ENCODE peak calls at places on chromosomes 4 and X, in nine cellular contexts. P is caudate nucleus; R is AG04450; O is activated CD4-positive, alpha-beta T cell treated with anti-CD3 and anti-CD28 coated beads, Interleukin-2, amount 50 U/mL, for 4 hours; A is left cardiac atrium; X is heart left ventricle; S is glutamatergic neuron; W is epithelial cell of prostate; V is NCI-H2107. Z is an unnamed sample.

GRCh38 chr4:178387756-178388155 is 945.5 kb upstream of the AGA start:
- DNase-seq in P (no peak), R (no peak), O (no peak), A (no peak), X (no peak), S (no peak), W (no peak), V (no peak), Z (no peak)

GRCh38 chrX:103200951-103201529 is 13.9 kb upstream of the BEX4 start:
- DNase-seq in P (no peak), R (no peak), O (no peak), A (no peak), X (no peak), S (no peak), W (no peak), V (no peak), Z (no peak)

GRCh38 chrX:115562492-115562872 is 1.5 kb downstream of the PLS3 start:
- DNase-seq in P (no peak), R (no peak), O (no peak), A (no peak), X (no peak), S (no peak), W (no peak), V (no peak), Z (no peak)

GRCh38 chrX:23374291-23374690 is 39.6 kb downstream of the PTCHD1 start:
- DNase-seq in P (no peak), R (no peak), O (no peak), A (no peak), X (no peak), S (no peak), W (no peak), V (no peak), Z (no peak)

GRCh38 chrX:110561036-110561435 is 202.4 kb downstream of the RTL9 start:
- DNase-seq in P (no peak), R (no peak), O (no peak), A (no peak), X (no peak), S (no peak), W (no peak), V (no peak), Z (no peak)

GRCh38 chr4:17771284-17771908 is 10.0 kb downstream of the FAM184B start:
- DNase-seq in P (no peak), R (no peak), O (no peak), A (no peak), X (no peak), S (no peak), W (peak), V (no peak), Z (no peak)

GRCh38 chr4:328729-329128 is 8.9 kb upstream of the ZNF141 start:
- DNase-seq in P (no peak), R (no peak), O (no peak), A (no peak), X (no peak), S (no peak), W (no peak), V (no peak), Z (no peak)

GRCh38 chrX:13938053-13938765 is 91.5 kb downstream of the GEMIN8 start:
- DNase-seq in P (peak), R (no peak), O (no peak), A (peak), X (peak), S (peak), W (no peak), V (no peak), Z (no peak)

GRCh38 chrX:41276661-41277506 is 57.1 kb upstream of the DDX3X start:
- DNase-seq in P (no peak), R (no peak), O (no peak), A (no peak), X (no peak), S (no peak), W (no peak), V (no peak), Z (no peak)

GRCh38 chrX:16664626-16665025 is 14.7 kb downstream of the S100G start:
- DNase-seq in P (no peak), R (no peak), O (no peak), A (no peak), X (no peak), S (no peak), W (no peak), V (no peak), Z (no peak)

GRCh38 chr4:8837181-8837811 is 34.3 kb downstream of the HMX1 start:
- DNase-seq in P (no peak), R (no peak), O (no peak), A (no peak), X (peak), S (no peak), W (no peak), V (no peak), Z (no peak)

GRCh38 chr4:97998203-97998602 is 145.1 kb downstream of the STPG2 start:
- DNase-seq in P (no peak), R (no peak), O (no peak), A (no peak), X (no peak), S (no peak), W (peak), V (no peak), Z (no peak)

GRCh38 chr4:20248155-20248558 is 3.5 kb upstream of the SLIT2 start:
- DNase-seq in P (no peak), R (peak), O (no peak), A (no peak), X (no peak), S (no peak), W (no peak), V (peak), Z (no peak)

GRCh38 chrX:107135076-107135964 is 16.7 kb upstream of the RBM41 start:
- DNase-seq in P (no peak), R (peak), O (no peak), A (no peak), X (no peak), S (no peak), W (no peak), V (no peak), Z (no peak)